ENCODE peak calls at places on chromosome X, in five cellular contexts. A is colonic mucosa, W is upper lobe of right lung, H is substantia nigra, V is right lobe of liver. Y is an unnamed sample.

GRCh38 chrX:15848576-15848975 is 6.0 kb downstream of the AP1S2 start:
- DNase-seq in W (no peak), V (no peak), H (no peak), A (no peak), Y (no peak)

GRCh38 chrX:137695405-137695804 is 129.5 kb downstream of the ZIC3 start:
- DNase-seq in W (no peak), H (no peak), V (no peak), A (no peak), Y (no peak)

GRCh38 chrX:9622128-9622527 is 143.5 kb downstream of the GPR143 start:
- DNase-seq in A (no peak), V (no peak), W (no peak), H (no peak), Y (no peak)

GRCh38 chrX:39730671-39731389 is 366.9 kb downstream of the BCOR start:
- DNase-seq in W (peak; percentile 65), H (no peak), V (peak; percentile 65), A (peak; percentile 64), Y (peak; percentile 79)

GRCh38 chrX:68588653-68589371 is 58.7 kb upstream of the STARD8 start:
- DNase-seq in A (no peak), H (no peak), V (no peak), W (no peak), Y (no peak)

GRCh38 chrX:22395372-22395771 is 122.7 kb downstream of the CBLL2 start:
- DNase-seq in H (no peak), A (no peak), W (no peak), V (no peak), Y (no peak)

GRCh38 chrX:132169554-132169953 is 41.7 kb upstream of the FRMD7 start:
- DNase-seq in H (no peak), W (no peak), A (no peak), V (no peak), Y (no peak)

GRCh38 chrX:1727531-1728027 is 112.7 kb downstream of the ASMT start:
- DNase-seq in A (no peak), V (no peak), W (no peak), H (no peak), Y (no peak)

GRCh38 chrX:13891367-13892146 is 74.7 kb upstream of the GPM6B start:
- DNase-seq in H (peak; percentile 52), V (no peak), W (no peak), A (no peak), Y (no peak)

GRCh38 chrX:38664285-38664684 is 102.9 kb downstream of the TSPAN7 start:
- DNase-seq in V (no peak), H (no peak), A (peak; percentile 28), W (no peak), Y (no peak)

GRCh38 chrX:131763674-131764073 is 219.8 kb downstream of the OR13H1 start:
- DNase-seq in W (no peak), H (no peak), A (peak; percentile 89), V (no peak), Y (no peak)

GRCh38 chrX:103613362-103613761 is 5.6 kb downstream of the TCEAL3 start:
- DNase-seq in A (no peak), H (no peak), W (no peak), V (no peak), Y (no peak)

GRCh38 chrX:110022555-110023448 is 19.9 kb downstream of the TMEM164 start:
- DNase-seq in W (no peak), A (no peak), H (no peak), V (no peak), Y (no peak)

GRCh38 chrX:110026099-110026844 is 23.4 kb downstream of the TMEM164 start:
- DNase-seq in V (no peak), W (no peak), H (no peak), A (peak; percentile 71), Y (no peak)

GRCh38 chrX:110015915-110016314 is 13.0 kb downstream of the TMEM164 start:
- DNase-seq in H (no peak), V (no peak), W (no peak), A (no peak), Y (no peak)

DNA sequence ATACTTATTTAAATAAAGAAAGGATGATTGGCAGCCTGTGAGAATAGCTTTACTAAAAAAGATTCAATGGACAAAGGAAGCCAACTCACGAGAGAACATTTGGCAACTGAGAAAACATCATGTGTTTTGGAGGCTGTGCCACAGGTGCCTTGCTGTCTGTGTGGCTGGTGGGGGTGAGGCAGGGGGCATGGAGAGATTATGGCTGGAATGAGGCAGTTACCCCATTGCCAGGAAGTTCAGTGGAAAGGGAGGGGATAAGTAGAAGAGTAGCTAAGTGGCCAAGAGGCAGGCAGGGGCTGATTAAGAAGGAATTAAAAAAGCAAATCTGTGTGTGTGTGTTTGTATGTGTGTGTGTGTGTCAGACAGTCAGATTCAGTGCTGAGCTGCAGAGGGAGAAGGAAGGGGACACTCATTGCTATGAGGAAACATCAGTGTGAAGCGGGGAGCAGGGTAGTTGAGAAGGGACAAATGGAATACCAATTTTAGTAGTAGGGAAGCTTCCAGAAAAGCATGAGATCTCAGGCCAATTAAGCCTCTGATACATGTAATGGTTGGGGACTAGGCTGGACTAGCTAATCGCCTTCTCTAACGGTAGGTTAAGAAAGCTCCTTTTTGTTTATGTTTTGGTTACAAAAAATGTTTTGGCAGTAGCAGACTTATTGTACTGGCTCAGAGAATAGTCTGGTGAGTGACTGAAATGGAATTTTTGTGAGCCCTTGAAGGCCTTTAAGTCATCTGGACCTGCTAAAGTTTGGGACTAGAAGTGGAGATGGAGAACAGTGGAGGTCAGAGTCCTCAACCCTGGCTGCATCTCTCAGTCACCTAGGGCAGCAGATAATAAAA is 18.5 kb downstream of the TMEM164 start:
- DNase-seq in V (no peak), W (no peak), H (no peak), A (no peak), Y (no peak)
- H3K27ac ChIP-seq in V (no peak overlapping the region), W (no peak overlapping the region), H (no peak overlapping the region), A (no peak overlapping the region), Y (no peak overlapping the region)

GRCh38 chrX:16870095-16870860 is at the start of gene RBBP7:
- DNase-seq in A (peak; percentile 94), V (peak; percentile 92), H (peak; percentile 66), W (peak; percentile 95), Y (peak; percentile 91)

GRCh38 chrX:16870861-16871584 is 861 bp upstream of the RBBP7 start:
- DNase-seq in A (peak; percentile 27), V (peak; percentile 44), W (no peak), H (no peak), Y (peak; percentile 71)

GRCh38 chrX:16869393-16870094 is 618 bp downstream of the RBBP7 start:
- DNase-seq in V (peak; percentile 44), A (peak; percentile 23), W (peak; percentile 65), H (no peak), Y (no peak)

GRCh38 chrX:16867947-16868346 is 2.2 kb downstream of the RBBP7 start:
- DNase-seq in A (no peak), W (no peak), H (no peak), V (no peak), Y (no peak)

GRCh38 chrX:16868920-16869319 is 1.2 kb downstream of the RBBP7 start:
- DNase-seq in A (no peak), V (no peak), H (no peak), W (no peak), Y (no peak)
- H3K27ac ChIP-seq in A (no peak overlapping the region), V (no peak overlapping the region), H (no peak overlapping the region), W (peak overlapping the region; percentile 66), Y (no peak overlapping the region)

DNA sequence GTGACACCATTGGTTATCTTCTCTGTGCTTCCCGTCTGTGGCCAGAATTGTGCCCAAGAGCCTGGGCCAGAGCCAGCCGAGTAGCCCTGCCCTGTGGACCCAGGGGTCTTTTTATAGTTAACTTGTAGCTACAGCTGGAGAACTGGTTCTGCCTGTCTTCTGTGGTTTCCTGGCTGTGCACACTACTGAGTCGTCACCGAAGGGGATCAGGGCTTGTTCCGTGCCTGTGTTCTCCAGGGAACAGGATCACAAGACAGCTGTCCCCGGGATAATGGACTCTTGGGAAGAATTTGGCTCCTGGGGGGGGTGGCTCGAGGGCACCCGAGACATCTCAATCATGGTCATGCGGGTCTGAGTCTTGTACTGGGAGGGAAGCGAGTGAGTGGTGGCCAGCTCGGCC is 22.1 kb upstream of the OPN1LW start:
- DNase-seq in A (no peak), W (no peak), V (no peak), H (no peak), Y (no peak)
- H3K27ac ChIP-seq in A (no peak overlapping the region), W (no peak overlapping the region), V (no peak overlapping the region), H (no peak overlapping the region), Y (peak overlapping the region; percentile 24)

DNA sequence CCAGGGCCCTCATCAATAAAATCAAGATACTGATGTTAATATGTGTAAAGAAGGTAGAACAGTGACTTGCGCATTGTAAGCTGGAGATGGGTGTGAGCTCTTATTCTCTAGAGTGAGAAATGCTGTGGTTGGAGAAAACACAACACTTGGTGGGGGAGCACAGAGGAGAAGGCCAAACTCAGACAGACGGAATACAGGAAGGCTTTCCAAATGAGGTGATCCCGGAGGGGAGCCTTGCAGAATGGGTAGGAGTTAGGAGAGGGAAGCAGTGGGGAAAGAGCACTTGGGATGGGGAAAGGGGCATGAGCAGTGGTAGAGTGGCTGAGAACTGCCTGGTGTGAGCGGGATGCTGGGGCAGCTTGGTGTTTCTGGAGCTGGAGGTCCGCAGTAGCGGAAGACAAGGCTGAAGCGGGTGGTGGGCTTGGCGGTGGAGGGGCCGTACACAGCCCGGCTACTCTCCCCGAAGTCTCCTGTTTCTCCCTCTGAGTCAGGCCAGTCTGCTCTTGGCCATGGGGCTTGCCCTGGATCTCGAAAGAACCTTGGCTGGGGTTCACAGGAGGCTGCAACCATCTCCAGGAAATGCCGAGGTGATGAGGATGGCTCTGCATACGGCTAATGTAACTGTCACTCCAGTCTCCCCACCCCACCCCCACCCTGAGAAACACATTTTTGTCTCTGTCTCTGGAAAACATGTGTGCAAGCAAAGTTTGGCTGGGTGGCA is 11.3 kb upstream of the PLAC1 start:
- DNase-seq in W (peak; percentile 43), V (no peak), H (no peak), A (no peak), Y (no peak)
- H3K27ac ChIP-seq in W (peak overlapping the region; percentile 11), V (no peak overlapping the region), H (no peak overlapping the region), A (no peak overlapping the region), Y (no peak overlapping the region)

GRCh38 chrX:20149326-20149725 is 7.7 kb upstream of the EIF1AX start:
- DNase-seq in A (no peak), H (no peak), V (no peak), W (no peak), Y (no peak)

GRCh38 chrX:20151689-20152088 is 10.1 kb upstream of the EIF1AX start:
- DNase-seq in V (no peak), H (no peak), W (no peak), A (no peak), Y (no peak)
- H3K27ac ChIP-seq in V (no peak overlapping the region), H (no peak overlapping the region), W (no peak overlapping the region), A (no peak overlapping the region), Y (no peak overlapping the region)

Y was measured in suprapubic skin.